ENCODE peak calls at places on chromosome 19, in five cellular contexts. N is spleen, A is sigmoid colon, O is prostate gland, H is endothelial cell of umbilical vein. S is an unnamed sample.

GRCh38 chr19:13430790-13431582 is 75.3 kb downstream of the CACNA1A start:
- DNase-seq in H (peak; percentile 39), N (peak; percentile 73), A (no peak), O (no peak), S (no peak)

GRCh38 chr19:5880604-5881078 is 10.3 kb upstream of the FUT5 start:
- DNase-seq in A (peak; percentile 97), H (no peak), O (peak; percentile 57), N (no peak), S (no peak)

GRCh38 chr19:45340232-45340898 is at the start of gene KLC3:
- DNase-seq in H (no peak), O (peak; percentile 38), N (peak; percentile 68), A (no peak), S (no peak)

GRCh38 chr19:17847538-17848366 is at the start of gene JAK3:
- DNase-seq in N (peak; percentile 94), H (peak; percentile 70), A (no peak), O (no peak), S (no peak)

GRCh38 chr19:29971002-29971401 is 29.0 kb downstream of the URI1 start:
- DNase-seq in O (no peak), A (no peak), N (no peak), H (no peak), S (no peak)

GRCh38 chr19:5036733-5037681 is 68.1 kb downstream of the KDM4B start:
- DNase-seq in N (no peak), A (peak; percentile 84), H (peak; percentile 74), O (no peak), S (no peak)

GRCh38 chr19:2036424-2036823 is 14.6 kb downstream of the MKNK2 start:
- DNase-seq in N (no peak), H (no peak), O (no peak), A (no peak), S (no peak)

GRCh38 chr19:9848060-9848459 is 12.9 kb downstream of the PIN1 start:
- DNase-seq in O (no peak), H (no peak), A (no peak), N (no peak), S (no peak)

GRCh38 chr19:45069056-45069455 is 7.2 kb downstream of the ZNF296 start:
- DNase-seq in O (peak; percentile 51), A (no peak), N (no peak), H (no peak), S (no peak)

GRCh38 chr19:48900477-48901452 is 653 bp downstream of the NUCB1 start:
- DNase-seq in N (peak; percentile 85), O (no peak), H (peak; percentile 29), A (peak; percentile 74), S (no peak)

GRCh38 chr19:8391274-8392016 is 1.3 kb downstream of the RAB11B start:
- DNase-seq in H (no peak), N (peak; percentile 87), O (no peak), A (peak; percentile 69), S (peak; percentile 92)

GRCh38 chr19:51341066-51341465 is 873 bp downstream of the VSIG10L start:
- DNase-seq in N (no peak), H (no peak), O (no peak), A (no peak), S (no peak)

GRCh38 chr19:47719047-47719885 is 6.0 kb downstream of the EHD2 start:
- DNase-seq in O (peak; percentile 76), N (peak; percentile 81), A (peak; percentile 99), H (peak; percentile 70), S (no peak)

GRCh38 chr19:13861392-13861713 is 15.6 kb upstream of the NANOS3 start:
- DNase-seq in O (no peak), A (no peak), H (peak; percentile 25), N (no peak), S (no peak)

GRCh38 chr19:41545547-41545946 is 30.4 kb upstream of the CEACAM21 start:
- DNase-seq in N (no peak), O (no peak), A (peak; percentile 56), H (no peak), S (no peak)

GRCh38 chr19:15418112-15418587 is 638 bp downstream of the AKAP8L start:
- DNase-seq in A (peak; percentile 78), H (no peak), N (no peak), O (no peak), S (no peak)

GRCh38 chr19:30439271-30439750 is 67.1 kb downstream of the ZNF536 start:
- DNase-seq in H (no peak), O (no peak), A (no peak), N (peak; percentile 55), S (no peak)

GRCh38 chr19:35279985-35280821 is 2.1 kb upstream of the HAMP start:
- DNase-seq in O (no peak), A (no peak), H (no peak), N (no peak), S (no peak)

GRCh38 chr19:42555317-42555716 is 27.0 kb upstream of the CEACAM1 start:
- DNase-seq in O (no peak), H (no peak), A (no peak), N (peak; percentile 83), S (no peak)

GRCh38 chr19:57888494-57889231 is at the start of gene ZNF814:
- DNase-seq in H (peak; percentile 37), A (peak; percentile 87), N (peak; percentile 91), O (peak; percentile 75), S (no peak)

GRCh38 chr19:38265213-38265861 is 964 bp downstream of the SPINT2 start:
- DNase-seq in H (no peak), N (no peak), A (no peak), O (no peak), S (no peak)

GRCh38 chr19:7149956-7150705 is 80.6 kb downstream of the ZNF557 start:
- DNase-seq in A (peak; percentile 62), O (no peak), H (no peak), N (no peak), S (no peak)

GRCh38 chr19:5627395-5627904 is 4.6 kb downstream of the SAFB start:
- DNase-seq in N (peak; percentile 86), O (no peak), H (no peak), A (peak; percentile 75), S (no peak)

GRCh38 chr19:48992571-48993174 is 436 bp downstream of the GYS1 start:
- DNase-seq in N (no peak), A (peak; percentile 81), H (no peak), O (no peak), S (no peak)

GRCh38 chr19:38317104-38317612 is 1.4 kb upstream of the YIF1B start:
- DNase-seq in H (peak; percentile 66), N (peak; percentile 82), O (no peak), A (no peak), S (no peak)

GRCh38 chr19:38666662-38667448 is 19.4 kb downstream of the ACTN4 start:
- DNase-seq in N (peak; percentile 62), H (peak; percentile 90), A (no peak), O (no peak), S (no peak)

GRCh38 chr19:49639401-49640112 is 386 bp downstream of the RRAS start:
- DNase-seq in H (no peak), O (no peak), N (no peak), A (peak; percentile 79), S (no peak)

GRCh38 chr19:11160119-11160768 is 4.7 kb upstream of the SPC24 start:
- DNase-seq in O (no peak), A (no peak), H (peak; percentile 49), N (no peak), S (no peak)

GRCh38 chr19:28468701-28469459 is 744.1 kb downstream of the UQCRFS1 start:
- DNase-seq in A (peak; percentile 64), H (no peak), N (peak; percentile 85), O (no peak), S (no peak)
- H3K27ac ChIP-seq in A (no peak overlapping the region), H (no peak overlapping the region), N (no peak overlapping the region), O (no peak overlapping the region), S (no peak overlapping the region)

GRCh38 chr19:55175117-55175867 is 4.8 kb downstream of the SYT5 start:
- DNase-seq in A (no peak), H (no peak), N (no peak), O (no peak), S (no peak)

GRCh38 chr19:55174425-55175116 is 5.5 kb downstream of the SYT5 start:
- DNase-seq in O (no peak), A (no peak), N (no peak), H (no peak), S (no peak)

GRCh38 chr19:55172741-55173140 is 6.3 kb upstream of the DNAAF3 start:
- DNase-seq in H (no peak), N (no peak), A (no peak), O (no peak), S (no peak)

GRCh38 chr19:55173186-55173716 is 6.8 kb upstream of the DNAAF3 start:
- DNase-seq in H (no peak), A (no peak), O (no peak), N (no peak), S (no peak)

DNA sequence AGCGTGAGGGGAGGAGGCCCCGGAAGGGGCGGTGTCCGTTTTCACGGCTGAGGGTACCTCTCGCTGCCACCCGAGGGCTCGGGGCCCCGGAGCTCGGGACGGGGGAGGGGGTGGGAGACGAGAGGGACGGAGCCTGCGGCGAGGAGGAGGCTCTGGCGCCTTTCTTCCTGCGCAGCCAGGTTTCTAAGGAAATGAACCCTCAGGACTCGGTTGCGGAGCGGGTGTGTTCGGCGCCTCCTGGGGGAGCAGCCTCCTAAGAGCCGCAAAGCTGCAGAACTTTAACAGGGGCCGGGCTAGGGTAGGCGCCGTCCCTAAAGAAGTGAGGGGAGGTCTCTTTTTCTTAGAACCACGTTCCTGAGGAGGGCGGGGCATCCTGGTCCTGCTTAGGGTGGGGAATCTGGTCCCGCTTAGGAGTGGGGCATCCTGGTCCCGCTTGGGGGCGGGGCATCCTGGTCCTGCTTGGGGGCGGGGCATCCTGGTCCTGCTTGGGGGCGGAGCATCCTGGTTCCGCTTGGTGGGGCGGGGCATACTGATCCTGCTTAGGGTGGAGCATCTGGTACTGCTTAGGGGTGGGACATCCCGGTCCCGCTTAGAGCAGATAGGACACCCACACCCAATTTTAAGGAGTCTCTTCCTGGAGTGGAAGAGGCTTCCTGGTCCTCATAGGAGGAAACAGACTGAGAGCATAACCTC is 6.2 kb downstream of the SYT5 start:
- DNase-seq in A (no peak), O (no peak), H (no peak), N (peak; percentile 81), S (no peak)
- TF ChIP-seq POLR2AphosphoS5 in A (no peak), O (no peak), H (no peak), N (peak; percentile 17), S (no peak)

GRCh38 chr19:3672575-3672948 is 27.7 kb downstream of the PIP5K1C start:
- DNase-seq in O (no peak), H (no peak), A (no peak), N (no peak), S (no peak)

GRCh38 chr19:3671680-3672574 is 28.3 kb downstream of the PIP5K1C start:
- DNase-seq in H (peak; percentile 64), A (no peak), O (no peak), N (no peak), S (no peak)

GRCh38 chr19:3669616-3670257 is 30.5 kb downstream of the PIP5K1C start:
- DNase-seq in O (no peak), A (no peak), N (no peak), H (no peak), S (no peak)

GRCh38 chr19:3670258-3670795 is 29.9 kb downstream of the PIP5K1C start:
- DNase-seq in N (no peak), O (peak; percentile 15), A (peak; percentile 98), H (peak; percentile 85), S (no peak)

GRCh38 chr19:3670796-3671679 is 29.2 kb downstream of the PIP5K1C start:
- DNase-seq in O (no peak), N (no peak), H (peak; percentile 84), A (peak; percentile 93), S (no peak)
- TF ChIP-seq POLR2A in O (no peak), N (no peak), H (peak; percentile 45), A (peak; percentile 36), S (no peak)

GRCh38 chr19:16659464-16659831 is 496 bp downstream of the SMIM7 start:
- DNase-seq in H (no peak), O (no peak), A (no peak), N (no peak), S (no peak)
- H3K27ac ChIP-seq in H (peak overlapping the region; percentile 29), O (peak overlapping the region; percentile 77), A (peak overlapping the region; percentile 94), N (peak overlapping the region; percentile 88), S (peak overlapping the region; percentile 80)

S was measured in vagina.